ENCODE peak calls at places on chromosomes 16 and 17, in eight cellular contexts. One of them, this sample, is unnamed.

GRCh38 chr17:76252040-76252954 is 12.0 kb upstream of the RNF157 start:
- DNase-seq in A549: no peak
- DNase-seq in heart right ventricle: no peak
- DNase-seq in fibroblast of lung: peak; percentile 96
- DNase-seq in naive thymus-derived CD4-positive, alpha-beta T cell: peak; percentile 55
- DNase-seq in HFFc6: peak; percentile 99
- DNase-seq in Kasumi-1: peak; percentile 91
- DNase-seq in T-helper 22 cell: no peak
- DNase-seq in this sample: no peak

GRCh38 chr16:842631-843560 is 42.4 kb upstream of the GNG13 start:
- DNase-seq in A549: no peak
- DNase-seq in HFFc6: no peak
- DNase-seq in heart right ventricle: no peak
- DNase-seq in T-helper 22 cell: no peak
- DNase-seq in fibroblast of lung: no peak
- DNase-seq in Kasumi-1: no peak
- DNase-seq in naive thymus-derived CD4-positive, alpha-beta T cell: no peak
- DNase-seq in this sample: no peak

GRCh38 chr16:81889896-81890634 is 111.0 kb downstream of the PLCG2 start:
- DNase-seq in fibroblast of lung: peak; percentile 69
- DNase-seq in HFFc6: peak; percentile 69
- DNase-seq in A549: peak; percentile 74
- DNase-seq in T-helper 22 cell: peak; percentile 8
- DNase-seq in heart right ventricle: peak; percentile 45
- DNase-seq in Kasumi-1: peak; percentile 86
- DNase-seq in naive thymus-derived CD4-positive, alpha-beta T cell: peak; percentile 59
- DNase-seq in this sample: peak; percentile 25

GRCh38 chr16:15404792-15405191 is 9.2 kb downstream of the MPV17L start:
- DNase-seq in fibroblast of lung: no peak
- DNase-seq in heart right ventricle: peak; percentile 29
- DNase-seq in Kasumi-1: no peak
- DNase-seq in HFFc6: no peak
- DNase-seq in A549: no peak
- DNase-seq in T-helper 22 cell: no peak
- DNase-seq in naive thymus-derived CD4-positive, alpha-beta T cell: no peak
- DNase-seq in this sample: no peak

GRCh38 chr17:33481652-33482051 is 188.6 kb upstream of the ASIC2 start:
- DNase-seq in A549: no peak
- DNase-seq in heart right ventricle: no peak
- DNase-seq in Kasumi-1: no peak
- DNase-seq in fibroblast of lung: no peak
- DNase-seq in T-helper 22 cell: no peak
- DNase-seq in HFFc6: no peak
- DNase-seq in naive thymus-derived CD4-positive, alpha-beta T cell: no peak
- DNase-seq in this sample: no peak

GRCh38 chr17:11608396-11608795 is 10.1 kb downstream of the DNAH9 start:
- DNase-seq in heart right ventricle: peak; percentile 44
- DNase-seq in A549: no peak
- DNase-seq in Kasumi-1: no peak
- DNase-seq in fibroblast of lung: no peak
- DNase-seq in T-helper 22 cell: no peak
- DNase-seq in HFFc6: no peak
- DNase-seq in naive thymus-derived CD4-positive, alpha-beta T cell: no peak
- DNase-seq in this sample: no peak

GRCh38 chr17:80327518-80327917 is 66.9 kb downstream of the RNF213 start:
- DNase-seq in heart right ventricle: no peak
- DNase-seq in T-helper 22 cell: no peak
- DNase-seq in Kasumi-1: peak; percentile 61
- DNase-seq in HFFc6: no peak
- DNase-seq in A549: no peak
- DNase-seq in naive thymus-derived CD4-positive, alpha-beta T cell: no peak
- DNase-seq in fibroblast of lung: no peak
- DNase-seq in this sample: no peak

GRCh38 chr16:59404509-59404908 is 670.4 kb upstream of the GOT2 start:
- DNase-seq in A549: no peak
- DNase-seq in Kasumi-1: no peak
- DNase-seq in naive thymus-derived CD4-positive, alpha-beta T cell: no peak
- DNase-seq in HFFc6: no peak
- DNase-seq in fibroblast of lung: no peak
- DNase-seq in T-helper 22 cell: no peak
- DNase-seq in heart right ventricle: no peak
- DNase-seq in this sample: no peak

GRCh38 chr17:38864636-38865398 is 5.0 kb upstream of the LASP1 start:
- DNase-seq in HFFc6: no peak
- DNase-seq in naive thymus-derived CD4-positive, alpha-beta T cell: no peak
- DNase-seq in A549: no peak
- DNase-seq in Kasumi-1: peak; percentile 80
- DNase-seq in T-helper 22 cell: no peak
- DNase-seq in heart right ventricle: no peak
- DNase-seq in fibroblast of lung: peak; percentile 37
- DNase-seq in this sample: no peak

GRCh38 chr17:62995377-62995885 is 29.4 kb downstream of the TANC2 start:
- DNase-seq in HFFc6: peak; percentile 37
- DNase-seq in heart right ventricle: peak; percentile 8
- DNase-seq in T-helper 22 cell: no peak
- DNase-seq in naive thymus-derived CD4-positive, alpha-beta T cell: no peak
- DNase-seq in fibroblast of lung: peak; percentile 65
- DNase-seq in Kasumi-1: peak; percentile 95
- DNase-seq in A549: peak; percentile 40
- DNase-seq in this sample: no peak

GRCh38 chr16:89422527-89422904 is 67.8 kb downstream of the ANKRD11 start:
- DNase-seq in A549: no peak
- DNase-seq in T-helper 22 cell: no peak
- DNase-seq in fibroblast of lung: no peak
- DNase-seq in Kasumi-1: no peak
- DNase-seq in heart right ventricle: peak; percentile 38
- DNase-seq in HFFc6: peak; percentile 30
- DNase-seq in naive thymus-derived CD4-positive, alpha-beta T cell: no peak
- DNase-seq in this sample: no peak

GRCh38 chr17:6544770-6545169 is 11.6 kb downstream of the PITPNM3 start:
- DNase-seq in T-helper 22 cell: no peak
- DNase-seq in Kasumi-1: no peak
- DNase-seq in heart right ventricle: no peak
- DNase-seq in naive thymus-derived CD4-positive, alpha-beta T cell: no peak
- DNase-seq in A549: no peak
- DNase-seq in HFFc6: no peak
- DNase-seq in fibroblast of lung: no peak
- DNase-seq in this sample: peak; percentile 70

GRCh38 chr16:81238296-81239011 is at the start of gene BCO1:
- DNase-seq in naive thymus-derived CD4-positive, alpha-beta T cell: no peak
- DNase-seq in fibroblast of lung: peak; percentile 64
- DNase-seq in HFFc6: peak; percentile 40
- DNase-seq in Kasumi-1: no peak
- DNase-seq in A549: peak; percentile 35
- DNase-seq in T-helper 22 cell: no peak
- DNase-seq in heart right ventricle: no peak
- DNase-seq in this sample: no peak

GRCh38 chr17:82225368-82226029 is 3.3 kb upstream of the SLC16A3 start:
- DNase-seq in fibroblast of lung: no peak
- DNase-seq in naive thymus-derived CD4-positive, alpha-beta T cell: no peak
- DNase-seq in heart right ventricle: no peak
- DNase-seq in A549: no peak
- DNase-seq in T-helper 22 cell: no peak
- DNase-seq in Kasumi-1: no peak
- DNase-seq in HFFc6: no peak
- DNase-seq in this sample: no peak

GRCh38 chr17:67390646-67391480 is 13.8 kb downstream of the PITPNC1 start:
- DNase-seq in fibroblast of lung: peak; percentile 94
- DNase-seq in heart right ventricle: peak; percentile 60
- DNase-seq in T-helper 22 cell: peak; percentile 37
- DNase-seq in naive thymus-derived CD4-positive, alpha-beta T cell: no peak
- DNase-seq in HFFc6: peak; percentile 93
- DNase-seq in A549: peak; percentile 42
- DNase-seq in Kasumi-1: no peak
- DNase-seq in this sample: no peak

GRCh38 chr16:75219838-75220237 is 1.1 kb downstream of the CTRB1 start:
- DNase-seq in HFFc6: no peak
- DNase-seq in heart right ventricle: no peak
- DNase-seq in Kasumi-1: no peak
- DNase-seq in fibroblast of lung: no peak
- DNase-seq in A549: no peak
- DNase-seq in naive thymus-derived CD4-positive, alpha-beta T cell: peak; percentile 34
- DNase-seq in T-helper 22 cell: no peak
- DNase-seq in this sample: no peak

GRCh38 chr16:24024971-24025370 is 189.2 kb downstream of the PRKCB start:
- DNase-seq in Kasumi-1: no peak
- DNase-seq in naive thymus-derived CD4-positive, alpha-beta T cell: no peak
- DNase-seq in heart right ventricle: no peak
- DNase-seq in T-helper 22 cell: no peak
- DNase-seq in fibroblast of lung: no peak
- DNase-seq in HFFc6: no peak
- DNase-seq in A549: no peak
- DNase-seq in this sample: no peak

GRCh38 chr16:30137897-30138296 is 14.9 kb upstream of the MAPK3 start:
- DNase-seq in naive thymus-derived CD4-positive, alpha-beta T cell: no peak
- DNase-seq in A549: no peak
- DNase-seq in fibroblast of lung: no peak
- DNase-seq in heart right ventricle: no peak
- DNase-seq in Kasumi-1: no peak
- DNase-seq in HFFc6: no peak
- DNase-seq in T-helper 22 cell: no peak
- DNase-seq in this sample: no peak

GRCh38 chr17:49525831-49526741 is 31.0 kb downstream of the NGFR start:
- DNase-seq in fibroblast of lung: no peak
- DNase-seq in T-helper 22 cell: no peak
- DNase-seq in HFFc6: no peak
- DNase-seq in A549: no peak
- DNase-seq in naive thymus-derived CD4-positive, alpha-beta T cell: no peak
- DNase-seq in heart right ventricle: no peak
- DNase-seq in Kasumi-1: no peak
- DNase-seq in this sample: no peak

GRCh38 chr16:24875466-24875865 is 29.7 kb downstream of the SLC5A11 start:
- DNase-seq in T-helper 22 cell: no peak
- DNase-seq in A549: no peak
- DNase-seq in fibroblast of lung: no peak
- DNase-seq in heart right ventricle: no peak
- DNase-seq in HFFc6: no peak
- DNase-seq in naive thymus-derived CD4-positive, alpha-beta T cell: no peak
- DNase-seq in Kasumi-1: no peak
- DNase-seq in this sample: no peak

GRCh38 chr17:45296833-45297124 is 20.0 kb downstream of the MAP3K14 start:
- DNase-seq in A549: no peak
- DNase-seq in Kasumi-1: no peak
- DNase-seq in T-helper 22 cell: no peak
- DNase-seq in HFFc6: no peak
- DNase-seq in naive thymus-derived CD4-positive, alpha-beta T cell: no peak
- DNase-seq in heart right ventricle: no peak
- DNase-seq in fibroblast of lung: no peak
- DNase-seq in this sample: no peak